ENCODE peak calls at places on chromosomes 6 and 20, in nine cellular contexts. O is AG09319, E is mesothelial cell of epicardium, Q is left ventricle myocardium inferior, S is WTC11, C is foreskin fibroblast, R is lower leg skin, V is tibial artery, Z is CD14-positive monocyte. J is an unnamed sample.

GRCh38 chr6:23013776-23014175 is 444.4 kb downstream of the HDGFL1 start:
- DNase-seq in O (no peak), V (no peak), R (no peak), E (no peak), Q (no peak), C (no peak), S (no peak), Z (no peak), J (no peak)

GRCh38 chr20:18857640-18858039 is 44.1 kb downstream of the SCP2D1 start:
- DNase-seq in Z (no peak), V (no peak), Q (no peak), S (no peak), E (no peak), O (no peak), C (no peak), R (no peak), J (no peak)

GRCh38 chr6:168374051-168374502 is 54.5 kb upstream of the DACT2 start:
- DNase-seq in O (no peak), E (no peak), Q (no peak), S (no peak), C (no peak), R (peak; percentile 80), Z (no peak), V (no peak), J (no peak)

GRCh38 chr20:58740356-58741308 is 48.0 kb downstream of the NPEPL1 start:
- DNase-seq in Q (no peak), R (peak; percentile 68), O (no peak), E (no peak), Z (no peak), C (no peak), V (no peak), S (no peak), J (peak; percentile 64)

GRCh38 chr6:140168365-140168764 is 793.9 kb upstream of the CITED2 start:
- DNase-seq in V (no peak), Q (no peak), O (no peak), C (no peak), Z (no peak), E (no peak), S (no peak), R (no peak), J (no peak)

GRCh38 chr6:47932575-47932974 is 150.7 kb downstream of the OPN5 start:
- DNase-seq in O (no peak), Z (no peak), C (no peak), V (no peak), Q (no peak), S (no peak), E (no peak), R (no peak), J (no peak)

GRCh38 chr6:7566031-7566556 is 23.9 kb upstream of the SNRNP48 start:
- DNase-seq in V (no peak), C (no peak), Q (no peak), R (no peak), O (no peak), Z (no peak), S (no peak), E (no peak), J (no peak)

GRCh38 chr6:5468586-5468985 is 207.3 kb downstream of the FARS2 start:
- DNase-seq in Q (no peak), R (no peak), V (no peak), O (no peak), Z (no peak), C (no peak), E (no peak), S (no peak), J (no peak)

GRCh38 chr6:34645627-34646026 is 50.9 kb downstream of the ILRUN start:
- DNase-seq in S (no peak), E (no peak), R (no peak), Z (no peak), O (no peak), C (no peak), Q (no peak), V (no peak), J (no peak)

GRCh38 chr20:22402990-22403859 is 181.1 kb downstream of the FOXA2 start:
- DNase-seq in Z (no peak), V (no peak), S (no peak), E (no peak), R (no peak), C (no peak), O (no peak), Q (no peak), J (no peak)

GRCh38 chr20:31722388-31723281 is at the start of gene BCL2L1:
- DNase-seq in Q (peak; percentile 88), E (peak; percentile 72), V (peak; percentile 94), C (peak; percentile 89), O (peak; percentile 63), Z (peak; percentile 79), S (peak; percentile 73), R (peak; percentile 97), J (peak; percentile 94)

GRCh38 chr20:22946594-22946993 is 88.5 kb upstream of the SSTR4 start:
- DNase-seq in E (no peak), O (no peak), Z (no peak), S (no peak), V (no peak), R (no peak), Q (no peak), C (no peak), J (no peak)

GRCh38 chr6:43970913-43971775 is 156.1 kb downstream of the MRPL14 start:
- DNase-seq in S (no peak), R (peak; percentile 87), E (no peak), V (no peak), Q (no peak), C (no peak), Z (no peak), O (no peak), J (peak; percentile 40)

GRCh38 chr6:169789146-169789943 is 37.9 kb downstream of the ERMARD start:
- DNase-seq in C (no peak), S (no peak), O (no peak), E (no peak), Q (no peak), R (peak; percentile 66), V (peak; percentile 41), Z (no peak), J (peak; percentile 63)
- TF ChIP-seq CTCF in C (no peak), S (no peak), O (no peak), E (no peak), Q (no peak), R (no peak), V (no peak), Z (no peak), J (no peak)

DNA sequence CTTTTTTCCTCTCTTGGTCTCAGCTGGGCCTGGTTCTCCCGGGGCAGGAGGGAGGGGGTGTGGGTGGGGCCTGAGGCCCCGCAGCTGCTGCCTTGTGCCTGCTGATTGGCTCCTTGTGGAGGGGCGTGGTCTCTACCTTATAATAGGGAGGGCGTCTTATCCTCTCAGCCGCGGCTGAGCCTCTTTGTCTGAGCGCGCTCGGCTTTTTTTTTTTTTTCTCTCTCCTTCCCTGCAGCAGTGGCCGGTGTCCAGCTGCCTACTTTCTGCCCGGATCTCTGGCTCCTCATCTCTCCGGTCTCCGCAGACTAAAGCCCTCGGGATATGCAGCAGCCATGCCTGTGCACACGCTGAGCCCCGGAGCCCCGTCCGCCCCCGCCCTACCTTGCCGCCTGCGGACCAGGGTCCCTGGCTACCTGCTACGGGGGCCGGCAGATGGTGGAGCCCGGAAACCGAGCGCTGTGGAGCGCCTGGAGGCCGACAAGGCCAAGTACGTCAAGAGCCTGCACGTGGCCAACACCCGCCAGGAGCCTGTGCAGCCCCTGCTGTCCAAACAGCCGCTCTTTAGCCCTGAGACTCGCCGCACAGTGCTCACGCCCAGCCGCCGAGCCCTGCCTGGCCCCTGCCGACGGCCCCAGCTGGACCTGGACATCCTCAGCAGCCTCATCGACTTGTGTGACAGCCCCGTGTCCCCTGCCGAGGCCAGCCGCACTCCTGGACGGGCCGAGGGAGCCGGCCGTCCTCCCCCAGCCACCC is 11.1 kb downstream of the FAM110A start:
- DNase-seq in S (peak; percentile 92), V (peak; percentile 91), E (peak; percentile 89), C (peak; percentile 90), Z (peak; percentile 78), Q (peak; percentile 90), O (peak; percentile 66), R (peak; percentile 96), J (peak; percentile 90)
- TF ChIP-seq CTCF in S (no peak), V (no peak), E (no peak), C (no peak), Z (no peak), Q (no peak), O (no peak), R (no peak), J (no peak)

DNA sequence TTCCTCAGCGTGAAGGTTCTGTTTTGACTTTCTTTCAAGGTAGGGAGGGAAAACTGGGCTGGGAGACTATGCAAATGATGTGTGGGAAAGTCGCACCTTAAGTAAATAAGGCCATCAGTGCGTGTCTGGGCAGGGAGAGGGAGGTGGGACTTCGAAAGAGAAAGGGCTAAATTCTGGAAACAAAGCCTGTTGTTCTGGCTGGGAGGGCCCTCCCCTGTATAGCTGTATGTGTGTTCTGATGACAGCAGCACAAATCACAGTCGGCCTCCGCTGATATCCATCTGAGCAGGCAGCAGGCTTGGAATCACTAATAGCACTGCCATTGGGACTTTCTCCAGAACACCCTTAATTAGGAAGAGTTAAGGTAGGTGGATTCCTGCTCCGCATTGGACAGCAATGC is 19.2 kb downstream of the JAG1 start:
- DNase-seq in E (no peak), C (no peak), O (no peak), Z (no peak), R (no peak), S (no peak), V (peak; percentile 60), Q (no peak), J (no peak)
- TF ChIP-seq CTCF in E (no peak), C (no peak), O (no peak), Z (no peak), R (no peak), S (no peak), V (no peak), Q (no peak), J (no peak)

DNA sequence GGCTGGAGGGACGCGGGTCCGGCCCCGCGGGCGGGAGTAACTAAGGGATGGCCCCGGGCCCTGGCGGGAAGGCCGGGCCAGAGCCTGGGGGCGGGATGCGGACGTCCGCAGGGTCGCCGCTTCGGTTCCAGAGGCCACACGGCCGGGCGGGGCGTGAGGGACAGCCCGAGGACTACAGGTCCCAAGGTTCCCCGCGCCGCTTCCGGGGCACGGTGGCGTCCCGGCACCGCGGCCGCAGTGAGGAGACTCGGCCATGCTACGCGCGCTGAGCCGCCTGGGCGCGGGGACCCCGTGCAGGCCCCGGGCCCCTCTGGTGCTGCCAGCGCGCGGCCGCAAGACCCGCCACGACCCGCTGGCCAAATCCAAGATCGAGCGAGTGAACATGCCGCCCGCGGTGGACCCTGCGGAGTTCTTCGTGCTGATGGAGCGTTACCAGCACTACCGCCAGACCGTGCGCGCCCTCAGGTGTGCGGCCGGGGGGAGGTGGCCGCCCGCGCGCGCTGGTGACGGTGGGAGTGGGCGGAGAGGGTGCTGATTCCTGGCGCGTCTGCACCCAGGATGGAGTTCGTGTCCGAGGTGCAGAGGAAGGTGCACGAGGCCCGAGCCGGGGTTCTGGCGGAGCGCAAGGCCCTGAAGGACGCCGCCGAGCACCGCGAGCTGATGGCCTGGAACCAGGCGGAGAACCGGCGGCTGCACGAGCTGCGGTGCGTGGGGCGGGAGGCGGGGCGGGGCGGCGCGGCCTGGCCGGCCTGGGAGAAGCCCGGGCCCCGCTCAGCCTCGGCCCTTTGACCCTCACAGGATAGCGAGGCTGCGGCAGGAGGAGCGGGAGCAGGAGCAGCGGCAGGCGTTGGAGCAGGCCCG is at the start of gene MRPS26:
- DNase-seq in Q (peak; percentile 93), S (peak; percentile 91), E (peak; percentile 62), Z (peak; percentile 83), C (peak; percentile 89), O (peak; percentile 65), R (peak; percentile 96), V (peak; percentile 93), J (peak; percentile 92)
- TF ChIP-seq CTCF in Q (no peak), S (no peak), E (no peak), Z (no peak), C (no peak), O (no peak), R (no peak), V (no peak), J (no peak)

J was measured in osteocyte.